ENCODE peak calls at places on chromosomes 3 and 15, in four cellular contexts. J is SK-N-SH, G is heart left ventricle, N is neuronal stem cell. V is an unnamed sample.

GRCh38 chr15:63891763-63892123 is 58.0 kb upstream of the HERC1 start:
- DNase-seq in J (no peak), N (no peak), G (no peak), V (no peak)

GRCh38 chr15:52217186-52217585 is 26.0 kb upstream of the GNB5 start:
- DNase-seq in J (no peak), N (no peak), G (no peak), V (peak; percentile 53)

GRCh38 chr15:43204016-43204901 is 16.6 kb downstream of the EPB42 start:
- DNase-seq in G (peak; percentile 58), N (no peak), J (peak; percentile 70), V (peak; percentile 62)

GRCh38 chr15:40155270-40155910 is 5.5 kb upstream of the BUB1B start:
- DNase-seq in N (no peak), G (no peak), J (no peak), V (no peak)

GRCh38 chr15:75171408-75171807 is 30.3 kb upstream of the C15orf39 start:
- DNase-seq in G (no peak), J (no peak), N (no peak), V (no peak)

GRCh38 chr3:145094355-145094941 is 1066.5 kb downstream of the PLOD2 start:
- DNase-seq in N (peak; percentile 21), G (no peak), J (no peak), V (no peak)

GRCh38 chr3:94875149-94875548 is 812.3 kb downstream of the NSUN3 start:
- DNase-seq in J (no peak), N (no peak), G (no peak), V (peak; percentile 35)

GRCh38 chr3:99637381-99638111 is 848 bp upstream of the COL8A1 start:
- DNase-seq in G (peak; percentile 29), N (peak; percentile 24), J (peak; percentile 3), V (no peak)

GRCh38 chr3:157444789-157445188 is 8.1 kb downstream of the PTX3 start:
- DNase-seq in N (no peak), J (no peak), G (no peak), V (no peak)

GRCh38 chr15:93880358-93880757 is 351.0 kb upstream of the MCTP2 start:
- DNase-seq in G (no peak), J (no peak), N (no peak), V (no peak)

GRCh38 chr3:46500631-46501377 is 3.0 kb downstream of the RTP3 start:
- DNase-seq in G (no peak), J (no peak), N (no peak), V (no peak)

GRCh38 chr3:46110701-46111493 is 83.6 kb upstream of the XCR1 start:
- DNase-seq in N (no peak), J (no peak), G (peak; percentile 48), V (peak; percentile 51)

GRCh38 chr3:28326458-28326926 is 22.0 kb upstream of the ZCWPW2 start:
- DNase-seq in G (no peak), N (no peak), J (no peak), V (no peak)

GRCh38 chr3:23548706-23549105 is 257.0 kb upstream of the UBE2E1 start:
- DNase-seq in J (no peak), G (no peak), N (no peak), V (no peak)

GRCh38 chr3:25527796-25528195 is 99.7 kb downstream of the RARB start:
- DNase-seq in N (peak; percentile 11), G (no peak), J (no peak), V (no peak)

DNA sequence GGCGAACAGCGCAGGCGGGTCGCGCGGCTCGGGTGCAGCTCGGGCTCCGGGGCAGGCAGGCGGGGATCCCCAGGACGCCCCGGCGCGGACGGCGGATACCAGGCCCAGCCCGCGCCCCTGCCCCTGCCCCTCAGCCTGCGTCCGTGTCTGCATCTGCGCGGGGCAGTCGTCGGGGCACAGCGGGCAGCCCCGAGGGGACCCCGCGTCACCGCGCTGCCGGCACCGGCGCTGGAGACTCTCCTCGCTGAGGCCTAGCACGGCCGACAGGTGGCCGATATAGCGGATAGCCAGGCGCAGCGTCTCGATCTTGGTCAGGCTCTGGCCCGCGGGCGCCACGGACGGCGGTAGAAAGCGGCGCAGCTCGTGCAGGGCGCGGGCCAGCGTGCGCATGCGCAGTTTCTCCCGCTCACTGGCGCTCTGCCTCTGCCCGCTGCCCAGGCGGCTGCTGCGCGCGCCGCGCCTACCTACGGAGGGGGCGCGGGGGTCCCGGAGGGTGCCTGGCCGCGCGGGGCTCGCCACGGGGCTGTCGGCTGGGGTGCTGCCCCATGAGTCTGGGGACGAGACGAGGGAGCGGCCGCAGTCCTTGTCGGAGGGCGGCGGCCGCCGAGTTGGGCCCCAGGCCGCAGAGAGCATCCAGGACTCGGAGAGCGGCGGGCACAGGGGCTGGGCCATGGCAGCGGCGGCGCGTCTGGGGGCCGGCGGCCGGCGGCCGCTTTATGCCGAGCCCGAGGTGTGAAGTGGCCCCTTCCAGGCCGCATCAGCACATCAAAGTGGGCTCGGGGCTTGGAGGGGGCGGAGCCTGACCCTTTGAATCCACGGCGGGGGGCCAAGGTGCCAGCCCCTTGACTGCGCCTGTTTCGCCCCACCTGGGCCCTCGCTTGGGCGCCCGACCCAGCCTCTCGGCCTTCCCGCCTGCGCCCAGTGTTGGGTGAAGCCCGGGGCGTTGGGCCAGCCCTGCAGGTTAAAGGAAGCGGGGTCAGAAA is at the start of gene MESP1:
- DNase-seq in G (peak; percentile 93), J (peak; percentile 98), N (peak; percentile 91), V (peak; percentile 97)
- H3K4me3 ChIP-seq in G (peak within 1 kb of the TSS; percentile 72), J (peak within 1 kb of the TSS; percentile 56), N (peak within 1 kb of the TSS; percentile 81), V (peak within 1 kb of the TSS; percentile 60)

DNA sequence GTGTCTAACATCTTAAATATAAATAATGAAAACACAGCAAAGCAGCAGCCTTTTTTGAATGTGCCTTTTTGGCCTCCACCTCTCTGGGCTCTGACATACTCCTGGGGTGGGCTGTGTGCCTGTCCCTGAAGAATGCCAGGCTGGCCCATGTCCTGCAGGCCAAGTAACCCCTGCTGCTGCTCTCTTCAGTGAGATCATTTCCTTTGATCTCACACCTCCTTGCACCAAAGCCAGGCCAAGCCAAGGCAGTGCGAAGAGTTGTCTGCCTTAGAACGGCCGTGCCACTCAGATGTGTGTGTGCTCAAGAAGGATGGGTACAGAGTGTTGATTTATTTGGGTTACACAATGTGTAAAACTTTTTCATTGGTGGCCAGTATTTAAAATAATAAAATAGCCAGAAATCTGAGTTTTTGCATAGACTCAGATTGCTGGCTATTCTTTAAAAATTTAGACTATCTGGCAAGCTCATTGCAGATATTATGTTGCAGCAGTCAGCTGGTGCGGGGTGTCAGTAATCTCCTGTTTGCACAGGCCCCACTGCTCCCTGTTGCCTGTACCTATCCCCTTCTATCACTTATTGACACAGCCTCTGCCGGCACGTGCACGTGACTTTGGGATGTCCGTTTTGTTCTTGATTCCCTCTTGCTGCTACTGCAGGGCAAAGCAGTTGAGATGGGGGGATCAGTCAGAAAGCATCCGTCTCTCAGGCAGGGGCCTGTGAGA is 11.3 kb downstream of the MRAS start:
- DNase-seq in N (no peak), J (no peak), G (no peak), V (no peak)
- H3K4me1 ChIP-seq in N (no peaks in the 10 kb centered on the region), J (no peaks in the 10 kb centered on the region), G (peaks cover 90% of the 10 kb centered on the region), V (no peaks in the 10 kb centered on the region)

GRCh38 chr3:30666564-30667249 is 60.3 kb downstream of the TGFBR2 start:
- DNase-seq in J (no peak), G (no peak), N (no peak), V (no peak)
- H3K4me3 ChIP-seq in J (no peak overlapping the region), G (no peak overlapping the region), N (no peak overlapping the region), V (no peak overlapping the region)

GRCh38 chr3:45029661-45030060 is 3.6 kb downstream of the CLEC3B start:
- DNase-seq in G (peak; percentile 50), N (no peak), J (no peak), V (no peak)

GRCh38 chr3:45031531-45031930 is 5.4 kb downstream of the CLEC3B start:
- DNase-seq in G (no peak), J (no peak), N (no peak), V (no peak)

GRCh38 chr3:45034612-45035252 is 8.6 kb downstream of the CLEC3B start:
- DNase-seq in N (no peak), J (no peak), G (peak; percentile 73), V (no peak)

GRCh38 chr3:45033799-45034198 is 7.7 kb downstream of the CLEC3B start:
- DNase-seq in G (no peak), N (no peak), J (no peak), V (no peak)

GRCh38 chr3:45032113-45032512 is 6.0 kb downstream of the CLEC3B start:
- DNase-seq in N (no peak), J (no peak), G (no peak), V (no peak)
- H3K4me1 ChIP-seq in N (peaks cover 4% of the 10 kb centered on the region), J (no peaks in the 10 kb centered on the region), G (peaks cover 71% of the 10 kb centered on the region), V (no peaks in the 10 kb centered on the region)

GRCh38 chr3:14144423-14145075 is 19.7 kb downstream of the TMEM43 start:
- DNase-seq in G (peak; percentile 61), N (peak; percentile 51), J (peak; percentile 78), V (peak; percentile 49)

GRCh38 chr3:14142567-14143270 is 17.9 kb downstream of the TMEM43 start:
- DNase-seq in N (no peak), G (no peak), J (no peak), V (no peak)

GRCh38 chr3:14145236-14145635 is 20.4 kb downstream of the TMEM43 start:
- DNase-seq in G (no peak), J (no peak), N (no peak), V (no peak)

GRCh38 chr3:14143271-14143605 is 18.4 kb downstream of the TMEM43 start:
- DNase-seq in J (no peak), N (no peak), G (no peak), V (no peak)

GRCh38 chr3:14143826-14144225 is 19.0 kb downstream of the TMEM43 start:
- DNase-seq in G (no peak), N (no peak), J (no peak), V (no peak)
- H3K4me3 ChIP-seq in G (no peak overlapping the region), N (no peak overlapping the region), J (no peak overlapping the region), V (no peak overlapping the region)

GRCh38 chr3:123655400-123655799 is 70.5 kb upstream of the HACD2 start:
- DNase-seq in N (no peak), G (no peak), J (no peak), V (no peak)
- H3K4me1 ChIP-seq in N (peaks cover 5% of the 10 kb centered on the region), G (peaks cover 60% of the 10 kb centered on the region), J (peaks cover 39% of the 10 kb centered on the region), V (peaks cover 14% of the 10 kb centered on the region)

GRCh38 chr3:66220066-66220465 is 735 bp upstream of the SLC25A26 start:
- DNase-seq in G (no peak), J (no peak), N (no peak), V (no peak)
- H3K4me3 ChIP-seq in G (peak overlapping the region; percentile 65), J (peak overlapping the region; percentile 89), N (no peak overlapping the region), V (peak overlapping the region; percentile 90)

DNA sequence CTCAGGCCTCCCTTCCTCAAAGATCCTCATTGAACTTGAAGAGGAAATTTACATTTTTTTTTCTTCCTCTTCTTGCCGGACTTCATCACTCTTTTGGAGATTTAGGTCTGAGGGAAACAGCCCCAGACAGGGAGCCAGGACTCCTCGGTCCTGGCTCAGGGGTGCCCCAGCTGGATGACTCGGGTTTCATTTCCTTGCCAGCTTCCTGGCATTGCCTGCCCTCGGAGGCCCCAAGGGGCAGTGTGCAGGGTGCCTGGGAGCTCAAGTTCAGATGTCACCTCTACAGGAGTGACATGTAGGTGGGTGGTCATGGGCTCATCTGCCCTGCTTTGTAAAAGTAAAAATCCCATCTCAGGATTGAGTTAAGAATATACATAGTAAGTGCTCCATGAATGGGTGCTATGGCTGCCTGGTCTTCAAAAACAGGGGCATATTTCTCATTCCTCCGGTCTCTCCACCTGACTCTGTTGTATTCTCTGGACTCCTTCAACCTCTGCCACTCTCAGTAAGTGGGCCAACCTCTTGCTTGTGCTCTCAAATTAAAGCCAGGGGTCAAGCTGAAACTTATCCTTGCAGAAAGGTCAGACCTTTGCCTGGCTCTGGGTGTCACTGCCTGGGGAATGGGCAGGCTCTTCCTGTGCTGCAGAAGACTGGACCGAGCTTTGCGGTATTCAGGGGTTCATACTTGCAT is 51.8 kb downstream of the SMAD6 start:
- DNase-seq in J (no peak), N (no peak), G (peak; percentile 28), V (no peak)
- H3K4me1 ChIP-seq in J (peaks cover 16% of the 10 kb centered on the region), N (peaks cover 3% of the 10 kb centered on the region), G (peaks cover 60% of the 10 kb centered on the region), V (peaks cover 9% of the 10 kb centered on the region)

GRCh38 chr3:13009946-13010315 is 63.3 kb downstream of the IQSEC1 start:
- DNase-seq in N (no peak), G (no peak), J (no peak), V (no peak)
- H3K4me3 ChIP-seq in N (no peak overlapping the region), G (no peak overlapping the region), J (no peak overlapping the region), V (no peak overlapping the region)

V was measured in BE2C.